ENCODE peak calls at places on chromosomes 3 and 15, in seven cellular contexts. P is fibroblast of pulmonary artery, O is HL-60, B is cardiac fibroblast, S is left lung, R is GM23338, T is WERI-Rb-1. F is an unnamed sample.

GRCh38 chr15:97976129-97976528 is 15.6 kb downstream of the ARRDC4 start:
- DNase-seq in P (no peak), O (no peak), B (no peak), S (no peak), R (no peak), T (no peak), F (no peak)

GRCh38 chr3:48214225-48214624 is 9.1 kb upstream of the CAMP start:
- DNase-seq in P (no peak), O (no peak), B (no peak), S (no peak), R (no peak), T (no peak), F (no peak)

GRCh38 chr3:12753275-12754028 is 5.6 kb downstream of the TMEM40 start:
- DNase-seq in P (no peak), O (no peak), B (no peak), S (no peak), R (no peak), T (no peak), F (no peak)

GRCh38 chr3:146166450-146167222 is 5.7 kb upstream of the PLOD2 start:
- DNase-seq in P (peak; percentile 83), O (no peak), B (peak; percentile 80), S (no peak), R (no peak), T (no peak), F (peak; percentile 95)

GRCh38 chr3:33392703-33393125 is 47.5 kb downstream of the UBP1 start:
- DNase-seq in P (peak; percentile 80), O (no peak), B (peak; percentile 76), S (no peak), R (no peak), T (no peak), F (peak; percentile 94)

GRCh38 chr3:51371943-51372557 is 13.0 kb upstream of the MANF start:
- DNase-seq in P (peak; percentile 89), O (no peak), B (peak; percentile 88), S (no peak), R (peak; percentile 92), T (peak; percentile 81), F (peak; percentile 90)

GRCh38 chr3:36319683-36320082 is 60.6 kb upstream of the STAC start:
- DNase-seq in P (no peak), O (no peak), B (no peak), S (no peak), R (peak; percentile 51), T (no peak), F (no peak)

GRCh38 chr3:129593595-129594339 is 12.7 kb downstream of the PLXND1 start:
- DNase-seq in P (no peak), O (peak; percentile 88), B (no peak), S (no peak), R (peak; percentile 68), T (peak; percentile 50), F (no peak)

GRCh38 chr3:63353383-63353782 is 75.3 kb downstream of the SYNPR start:
- DNase-seq in P (peak; percentile 23), O (no peak), B (no peak), S (no peak), R (no peak), T (no peak), F (peak; percentile 51)

GRCh38 chr3:86563358-86563970 is 427.5 kb downstream of the VGLL3 start:
- DNase-seq in P (peak; percentile 58), O (peak; percentile 6), B (peak; percentile 52), S (no peak), R (peak; percentile 88), T (no peak), F (peak; percentile 51)

GRCh38 chr15:69974321-69974720 is 123.4 kb downstream of the TLE3 start:
- DNase-seq in P (no peak), O (no peak), B (no peak), S (no peak), R (no peak), T (peak; percentile 76), F (no peak)

GRCh38 chr15:39211108-39211979 is 369.5 kb upstream of the THBS1 start:
- DNase-seq in P (no peak), O (no peak), B (no peak), S (no peak), R (no peak), T (no peak), F (no peak)

GRCh38 chr3:61997112-61997511 is 376.2 kb downstream of the FEZF2 start:
- DNase-seq in P (no peak), O (no peak), B (peak; percentile 20), S (no peak), R (no peak), T (peak; percentile 68), F (peak; percentile 32)

DNA sequence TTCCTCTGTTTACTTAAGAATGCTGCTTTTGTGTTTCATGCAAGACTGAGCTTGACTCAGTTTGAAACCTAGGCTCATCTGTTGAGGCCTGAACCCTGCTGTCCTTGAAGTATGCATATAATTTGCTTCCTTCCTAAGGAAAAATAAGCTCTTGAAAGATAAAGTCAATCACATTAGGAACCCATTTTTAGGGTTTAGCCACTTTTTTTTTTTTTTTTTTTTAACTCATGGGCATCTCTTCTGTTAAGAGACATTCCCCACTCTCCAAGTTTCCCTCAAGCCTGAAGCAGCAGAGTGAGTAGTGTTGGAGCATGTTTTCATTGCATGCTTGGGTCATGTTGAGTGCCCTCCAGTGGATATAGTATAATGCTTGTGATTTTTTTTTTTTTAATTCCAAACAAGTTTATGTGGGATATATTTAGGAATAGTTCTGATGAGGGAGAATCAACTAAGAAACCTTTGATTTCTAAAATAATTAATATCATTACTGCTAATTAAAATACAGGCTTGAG is 3.6 kb downstream of the CTNNB1 start:
- DNase-seq in P (peak; percentile 73), O (no peak), B (peak; percentile 75), S (no peak), R (peak; percentile 50), T (peak; percentile 11), F (peak; percentile 68)
- TF ChIP-seq CTCF in P (peak; percentile 46), O (no peak), B (peak; percentile 32), S (no peak), R (peak; percentile 15), T (no peak), F (peak; percentile 51)

GRCh38 chr3:141368062-141368924 is at the start of gene ZBTB38:
- DNase-seq in P (peak; percentile 98), O (no peak), B (peak; percentile 98), S (peak; percentile 95), R (peak; percentile 87), T (no peak), F (peak; percentile 95)

GRCh38 chr3:141368925-141369794 is 856 bp downstream of the ZBTB38 start:
- DNase-seq in P (peak; percentile 89), O (no peak), B (peak; percentile 94), S (no peak), R (no peak), T (no peak), F (peak; percentile 93)

GRCh38 chr3:141371882-141372281 is 3.6 kb downstream of the ZBTB38 start:
- DNase-seq in P (no peak), O (no peak), B (no peak), S (no peak), R (no peak), T (no peak), F (no peak)

GRCh38 chr3:141372656-141373055 is 4.4 kb downstream of the ZBTB38 start:
- DNase-seq in P (no peak), O (no peak), B (no peak), S (no peak), R (no peak), T (no peak), F (no peak)

DNA sequence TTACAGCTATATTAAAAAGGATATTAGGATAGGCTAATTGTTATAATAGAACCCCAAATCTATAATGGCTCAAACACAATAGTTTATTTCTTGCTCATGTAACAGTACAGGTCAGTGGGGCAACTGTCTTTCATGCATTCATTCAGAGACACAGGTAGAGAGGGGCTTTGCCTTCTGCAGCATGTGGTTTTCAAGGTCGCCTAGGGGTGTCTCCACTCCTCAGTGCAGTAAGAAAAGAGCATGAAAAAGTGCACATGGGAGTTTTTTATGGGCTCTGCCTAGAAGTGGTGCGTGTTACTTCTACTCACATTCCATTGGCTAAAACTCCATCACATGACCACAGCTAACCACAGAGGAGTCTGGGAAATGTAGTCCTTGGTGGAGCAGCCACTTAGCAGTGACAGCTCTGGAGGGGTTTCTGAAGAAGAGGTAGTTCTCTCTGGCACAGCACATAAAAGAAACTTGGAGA is 1.8 kb downstream of the ZBTB38 start:
- DNase-seq in P (peak; percentile 96), O (peak; percentile 57), B (peak; percentile 97), S (no peak), R (peak; percentile 91), T (peak; percentile 68), F (peak; percentile 96)
- H3K4me3 ChIP-seq in P (peak overlapping the region; percentile 66), O (no peak overlapping the region), B (no peak overlapping the region), S (peak overlapping the region; percentile 20), R (no peak overlapping the region), T (no peak overlapping the region), F (peak overlapping the region; percentile 28)

DNA sequence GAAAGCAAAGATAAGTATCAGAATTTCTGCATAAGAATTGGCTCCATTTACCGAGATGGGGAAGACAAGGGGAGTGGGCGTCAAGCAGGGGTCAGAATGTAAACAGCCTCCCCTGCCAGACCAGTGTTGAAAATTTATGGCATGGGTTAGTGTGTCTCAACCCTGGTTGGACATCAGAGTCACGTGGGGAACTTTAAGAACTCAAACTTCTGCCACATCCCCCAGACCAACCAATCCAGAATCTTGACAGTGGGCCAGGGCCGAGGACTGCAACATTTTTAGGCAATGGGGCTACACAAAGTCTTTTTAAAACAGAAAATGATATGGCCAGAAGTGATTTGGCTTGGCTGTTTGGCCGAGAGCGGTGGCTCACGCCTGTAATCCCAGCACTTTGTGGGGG is 14.3 kb upstream of the MASP1 start:
- DNase-seq in P (no peak), O (no peak), B (no peak), S (no peak), R (no peak), T (no peak), F (no peak)
- TF ChIP-seq CTCF in P (no peak), O (no peak), B (no peak), S (no peak), R (no peak), T (no peak), F (no peak)

DNA sequence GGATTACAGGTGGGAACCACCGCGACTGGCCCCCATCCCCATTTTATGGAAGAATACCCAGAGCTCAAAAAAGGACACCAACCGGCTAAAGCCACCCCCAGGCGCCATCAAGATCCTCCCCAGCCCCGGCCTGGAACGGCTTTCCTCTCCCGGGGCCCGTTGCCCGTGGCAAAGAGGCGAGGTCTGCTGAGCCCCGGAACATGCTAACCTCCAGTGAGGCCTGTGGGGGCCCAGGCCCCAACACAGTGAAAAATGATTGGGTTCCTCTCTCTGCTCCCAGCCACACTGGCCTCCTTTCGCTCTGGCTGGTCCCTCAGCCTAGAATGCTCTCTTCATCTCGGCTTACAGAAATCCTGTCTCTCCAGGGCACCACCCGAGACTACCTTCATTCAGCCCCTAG is 46.5 kb upstream of the SMAD6 start:
- DNase-seq in P (no peak), O (no peak), B (no peak), S (no peak), R (no peak), T (no peak), F (no peak)
- H3K4me3 ChIP-seq in P (no peak overlapping the region), O (no peak overlapping the region), B (no peak overlapping the region), S (no peak overlapping the region), R (peak overlapping the region; percentile 53), T (no peak overlapping the region), F (no peak overlapping the region)

GRCh38 chr3:54243262-54243931 is 121.0 kb downstream of the CACNA2D3 start:
- DNase-seq in P (peak; percentile 52), O (no peak), B (peak; percentile 35), S (no peak), R (peak; percentile 22), T (no peak), F (no peak)
- TF ChIP-seq CTCF in P (peak; percentile 23), O (no peak), B (no peak), S (no peak), R (no peak), T (no peak), F (no peak)

GRCh38 chr3:73009750-73010149 is 13.1 kb downstream of the PPP4R2 start:
- DNase-seq in P (no peak), O (no peak), B (no peak), S (no peak), R (no peak), T (no peak), F (no peak)
- H3K4me3 ChIP-seq in P (no peak overlapping the region), O (no peak overlapping the region), B (no peak overlapping the region), S (no peak overlapping the region), R (no peak overlapping the region), T (no peak overlapping the region), F (no peak overlapping the region)